ENCODE peak calls at places on chromosomes 11 and 22, in five cellular contexts. I is trophoblast cell, F is H9, O is H1, K is mesenchymal stem cell. Q is an unnamed sample.
A peak's percentile ranks its signal among the peaks of the same experiment; 100 is the strongest.

GRCh38 chr11:131703311-131703710 is 332.9 kb downstream of the NTM start:
- DNase-seq in I (no peak), F (no peak), O (no peak), K (no peak), Q (no peak)

GRCh38 chr22:23511627-23512347 is 68.3 kb downstream of the IGLL1 start:
- DNase-seq in I (no peak), F (no peak), O (no peak), K (no peak), Q (no peak)

GRCh38 chr11:122322369-122322768 is 206.4 kb upstream of the BLID start:
- DNase-seq in I (no peak), F (no peak), O (no peak), K (no peak), Q (no peak)

GRCh38 chr22:22681221-22681739 is 36.9 kb downstream of the GGTLC2 start:
- DNase-seq in I (no peak), F (no peak), O (no peak), K (no peak), Q (no peak)

GRCh38 chr11:84264066-84264465 is 977.9 kb upstream of the CCDC90B start:
- DNase-seq in I (no peak), F (no peak), O (no peak), K (no peak), Q (no peak)

GRCh38 chr11:64121637-64122410 is 44.1 kb downstream of the MACROD1 start:
- DNase-seq in I (peak; percentile 15), F (no peak), O (no peak), K (peak; percentile 93), Q (no peak)

GRCh38 chr11:12746593-12747097 is 72.4 kb downstream of the TEAD1 start:
- DNase-seq in I (peak; percentile 61), F (peak; percentile 94), O (peak; percentile 80), K (peak; percentile 81), Q (peak; percentile 75)

GRCh38 chr22:23256986-23257888 is 76.9 kb downstream of the BCR start:
- DNase-seq in I (no peak), F (no peak), O (no peak), K (peak; percentile 22), Q (no peak)

GRCh38 chr11:554824-555499 is 5.6 kb downstream of the LMNTD2 start:
- DNase-seq in I (peak; percentile 57), F (peak; percentile 86), O (peak; percentile 62), K (peak; percentile 30), Q (peak; percentile 87)

GRCh38 chr11:86486261-86487030 is 111.8 kb downstream of the CCDC81 start:
- DNase-seq in I (no peak), F (no peak), O (no peak), K (no peak), Q (no peak)

GRCh38 chr11:2534131-2534956 is 89.5 kb downstream of the KCNQ1 start:
- DNase-seq in I (peak; percentile 99), F (peak; percentile 67), O (no peak), K (peak; percentile 9), Q (no peak)

GRCh38 chr22:28783786-28784671 is 11.5 kb downstream of the CCDC117 start:
- DNase-seq in I (no peak), F (no peak), O (no peak), K (peak; percentile 78), Q (no peak)

GRCh38 chr22:47601666-47602065 is 839.2 kb downstream of the TBC1D22A start:
- DNase-seq in I (no peak), F (no peak), O (no peak), K (no peak), Q (no peak)

GRCh38 chr11:128573674-128574073 is 13.7 kb downstream of the ETS1 start:
- DNase-seq in I (no peak), F (no peak), O (no peak), K (no peak), Q (no peak)

GRCh38 chr11:971092-971690 is 45.5 kb downstream of the AP2A2 start:
- DNase-seq in I (no peak), F (no peak), O (no peak), K (no peak), Q (no peak)

GRCh38 chr11:102900346-102900745 is 25.6 kb upstream of the MMP12 start:
- DNase-seq in I (no peak), F (no peak), O (no peak), K (no peak), Q (no peak)

GRCh38 chr22:50727678-50728522 is 10.1 kb upstream of the ACR start:
- DNase-seq in I (no peak), F (no peak), O (no peak), K (no peak), Q (no peak)

GRCh38 chr22:44459041-44459440 is 39.0 kb downstream of the RTL6 start:
- DNase-seq in I (no peak), F (no peak), O (no peak), K (no peak), Q (no peak)

GRCh38 chr11:19279455-19279854 is 38.7 kb upstream of the E2F8 start:
- DNase-seq in I (no peak), F (peak; percentile 72), O (no peak), K (no peak), Q (no peak)

GRCh38 chr22:27240298-27240885 is 561.2 kb downstream of the MN1 start:
- DNase-seq in I (no peak), F (no peak), O (no peak), K (peak; percentile 52), Q (no peak)

DNA sequence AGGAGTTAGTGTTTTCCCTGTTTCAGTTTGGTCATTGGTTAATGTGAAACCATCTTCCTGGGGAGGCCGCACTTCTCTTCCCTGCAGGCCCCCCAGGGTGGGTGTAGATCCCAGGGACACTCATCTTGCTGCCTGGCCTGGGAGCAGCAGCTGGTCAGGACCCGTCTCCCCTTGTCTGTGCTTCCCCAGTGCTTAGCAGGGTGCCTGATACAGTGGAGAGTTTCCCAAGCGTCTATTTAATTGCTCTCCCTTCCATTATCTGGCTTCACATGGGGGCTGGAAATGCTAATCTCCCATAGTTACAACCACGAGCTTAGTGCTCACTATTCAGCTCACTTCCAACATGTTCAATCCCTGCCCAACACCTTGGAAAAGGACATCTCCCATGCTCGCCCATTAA is 100.5 kb downstream of the DSCAML1 start:
- DNase-seq in I (no peak), F (no peak), O (no peak), K (no peak), Q (no peak)
- H2BK12ac ChIP-seq in I (no peak overlapping the region), F (no peak overlapping the region), O (no peak overlapping the region), K (no peak overlapping the region), Q (no peak overlapping the region)

DNA sequence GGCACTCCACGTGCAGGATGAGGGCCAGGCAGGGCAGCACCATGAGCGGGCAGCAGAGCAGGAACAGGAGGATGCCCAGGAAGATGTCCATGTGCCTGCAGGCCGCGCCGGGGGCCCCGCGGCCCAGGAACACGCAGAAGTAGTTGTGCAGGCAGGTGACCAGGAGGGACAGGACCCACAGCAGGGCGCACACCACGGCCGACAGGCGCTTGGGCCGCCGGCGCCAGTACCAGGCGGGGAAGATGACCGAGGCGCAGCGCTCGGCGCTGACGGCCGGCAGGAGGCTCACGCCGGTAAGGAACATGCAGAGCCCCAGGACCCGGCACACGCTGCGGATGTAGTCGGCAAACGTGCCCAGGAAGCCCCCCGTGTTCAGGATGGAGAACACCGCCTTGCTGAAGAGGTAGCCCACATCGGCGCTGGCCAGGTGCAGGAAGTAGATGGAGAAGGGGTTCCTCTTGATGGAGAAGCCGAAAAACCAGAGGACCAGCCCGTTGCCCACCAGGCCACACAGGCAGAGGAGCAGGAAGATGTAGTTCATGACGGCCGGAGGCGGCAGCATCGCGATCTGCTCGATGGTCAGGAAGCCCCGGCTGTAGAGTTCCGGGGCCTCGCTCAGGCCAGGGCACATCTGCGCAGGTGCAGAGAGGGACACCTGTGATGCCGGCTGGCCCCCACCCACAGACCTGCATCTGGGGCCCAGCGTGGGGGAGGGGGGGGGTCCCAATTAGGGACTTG is 7.2 kb downstream of the MRGPRF start:
- DNase-seq in I (no peak), F (no peak), O (no peak), K (no peak), Q (no peak)
- H3K4me1 ChIP-seq in I (peaks cover 18% of the 10 kb centered on the region), F (no peaks in the 10 kb centered on the region), O (peaks cover 5% of the 10 kb centered on the region), K (peaks cover 34% of the 10 kb centered on the region), Q (peaks cover 22% of the 10 kb centered on the region)

GRCh38 chr11:45384711-45385241 is 98.6 kb upstream of the SYT13 start:
- DNase-seq in I (no peak), F (no peak), O (no peak), K (no peak), Q (peak; percentile 15)

GRCh38 chr11:45382133-45382878 is 96.2 kb upstream of the SYT13 start:
- DNase-seq in I (no peak), F (no peak), O (no peak), K (no peak), Q (no peak)

GRCh38 chr11:45384016-45384415 is 97.9 kb upstream of the SYT13 start:
- DNase-seq in I (no peak), F (no peak), O (no peak), K (no peak), Q (no peak)

GRCh38 chr11:45385423-45385822 is 99.3 kb upstream of the SYT13 start:
- DNase-seq in I (no peak), F (no peak), O (no peak), K (no peak), Q (no peak)

GRCh38 chr11:45383229-45383628 is 97.1 kb upstream of the SYT13 start:
- DNase-seq in I (no peak), F (no peak), O (no peak), K (peak; percentile 65), Q (no peak)
- H2BK12ac ChIP-seq in I (no peak overlapping the region), F (no peak overlapping the region), O (no peak overlapping the region), K (no peak overlapping the region), Q (no peak overlapping the region)

GRCh38 chr22:35312198-35313059 is 12.7 kb downstream of the TOM1 start:
- DNase-seq in I (peak; percentile 75), F (no peak), O (no peak), K (no peak), Q (no peak)

GRCh38 chr22:35315855-35316745 is 16.4 kb downstream of the TOM1 start:
- DNase-seq in I (peak; percentile 83), F (no peak), O (no peak), K (no peak), Q (no peak)

GRCh38 chr22:35313311-35314121 is 13.8 kb downstream of the TOM1 start:
- DNase-seq in I (no peak), F (no peak), O (no peak), K (peak; percentile 81), Q (no peak)

GRCh38 chr22:35315141-35315854 is 15.6 kb downstream of the TOM1 start:
- DNase-seq in I (no peak), F (no peak), O (no peak), K (no peak), Q (no peak)

GRCh38 chr22:35314161-35314942 is 14.7 kb downstream of the TOM1 start:
- DNase-seq in I (no peak), F (peak; percentile 59), O (no peak), K (no peak), Q (no peak)
- H3K4me1 ChIP-seq in I (peaks cover 18% of the 10 kb centered on the region), F (no peaks in the 10 kb centered on the region), O (no peaks in the 10 kb centered on the region), K (peaks cover 51% of the 10 kb centered on the region), Q (peaks cover 17% of the 10 kb centered on the region)

DNA sequence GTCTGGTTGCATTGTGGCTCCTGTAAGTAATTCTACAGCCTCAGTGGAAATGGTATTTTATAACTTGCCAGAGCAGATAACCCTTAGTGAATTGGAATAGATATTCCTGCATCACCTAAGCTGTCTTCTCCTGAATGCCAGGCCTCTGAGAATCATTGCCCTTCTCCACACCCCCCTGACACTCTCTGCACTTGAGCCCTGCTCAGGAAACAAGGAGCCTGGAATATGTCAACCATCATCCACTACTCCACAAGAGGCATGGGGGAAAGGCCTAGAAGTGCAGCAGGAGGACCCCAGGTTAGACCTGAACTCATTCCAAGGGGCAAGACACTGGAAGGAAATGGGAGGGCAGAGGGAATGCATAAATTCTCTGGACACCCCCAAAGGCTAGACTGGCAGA is 72.4 kb downstream of the DSCAML1 start:
- DNase-seq in I (no peak), F (no peak), O (no peak), K (no peak), Q (no peak)
- H2BK12ac ChIP-seq in I (no peak overlapping the region), F (peak overlapping the region; percentile 57), O (no peak overlapping the region), K (no peak overlapping the region), Q (no peak overlapping the region)